ENCODE peak calls at places on chromosome X, in seven cellular contexts. F, Q, K, L, O, Z and T are unnamed samples.

GRCh38 chrX:24025741-24026402 is 1.1 kb downstream of the KLHL15 start:
- DNase-seq in F (peak; percentile 55), Q (peak; percentile 0), K (no peak), L (peak; percentile 68), O (peak; percentile 51), Z (no peak), T (no peak)

GRCh38 chrX:149032449-149032848 is 472.7 kb downstream of the IDS start:
- DNase-seq in F (no peak), Q (no peak), K (no peak), L (no peak), O (no peak), Z (no peak), T (no peak)

GRCh38 chrX:29617276-29617675 is 598.1 kb upstream of the MAGEB2 start:
- DNase-seq in F (no peak), Q (no peak), K (no peak), L (peak; percentile 31), O (no peak), Z (no peak), T (no peak)

GRCh38 chrX:153770606-153771175 is 6.6 kb downstream of the PLXNB3 start:
- DNase-seq in F (no peak), Q (no peak), K (peak; percentile 75), L (no peak), O (no peak), Z (no peak), T (no peak)

GRCh38 chrX:12899506-12899905 is 6.9 kb upstream of the TLR8 start:
- DNase-seq in F (no peak), Q (no peak), K (no peak), L (no peak), O (no peak), Z (no peak), T (no peak)

GRCh38 chrX:153870288-153870690 is 15.7 kb downstream of the L1CAM start:
- DNase-seq in F (no peak), Q (no peak), K (peak; percentile 51), L (no peak), O (no peak), Z (no peak), T (no peak)

GRCh38 chrX:15204130-15204751 is 65.6 kb downstream of the ASB9 start:
- DNase-seq in F (no peak), Q (no peak), K (no peak), L (no peak), O (no peak), Z (no peak), T (no peak)

GRCh38 chrX:150486011-150486410 is 82.4 kb upstream of the MTM1 start:
- DNase-seq in F (peak; percentile 46), Q (peak; percentile 14), K (no peak), L (peak; percentile 36), O (peak; percentile 44), Z (peak; percentile 22), T (no peak)

GRCh38 chrX:109347618-109348017 is 134.3 kb downstream of the GUCY2F start:
- DNase-seq in F (no peak), Q (no peak), K (no peak), L (peak; percentile 74), O (peak; percentile 72), Z (no peak), T (no peak)

GRCh38 chrX:119783026-119783425 is 8.4 kb downstream of the RPL39 start:
- DNase-seq in F (no peak), Q (no peak), K (no peak), L (no peak), O (no peak), Z (no peak), T (no peak)

GRCh38 chrX:42219231-42219630 is 295.9 kb upstream of the CASK start:
- DNase-seq in F (no peak), Q (no peak), K (no peak), L (peak; percentile 5), O (no peak), Z (no peak), T (no peak)

GRCh38 chrX:13689519-13690211 is 737 bp downstream of the RAB9A start:
- DNase-seq in F (no peak), Q (peak; percentile 2), K (no peak), L (peak; percentile 29), O (peak; percentile 52), Z (no peak), T (no peak)

GRCh38 chrX:102517331-102517730 is 792 bp upstream of the TMSB15A start:
- DNase-seq in F (no peak), Q (no peak), K (no peak), L (peak; percentile 8), O (peak; percentile 11), Z (no peak), T (no peak)

GRCh38 chrX:1883772-1884171 is 268.9 kb downstream of the ASMT start:
- DNase-seq in F (no peak), Q (no peak), K (no peak), L (peak; percentile 11), O (no peak), Z (no peak), T (no peak)

GRCh38 chrX:139844163-139844562 is 88.7 kb downstream of the ATP11C start:
- DNase-seq in F (no peak), Q (no peak), K (no peak), L (no peak), O (no peak), Z (no peak), T (no peak)

GRCh38 chrX:17519349-17519748 is 144.3 kb downstream of the NHS start:
- DNase-seq in F (peak; percentile 78), Q (no peak), K (no peak), L (no peak), O (peak; percentile 29), Z (peak; percentile 62), T (no peak)

GRCh38 chrX:65588795-65589194 is 54.2 kb upstream of the LAS1L start:
- DNase-seq in F (no peak), Q (no peak), K (no peak), L (no peak), O (no peak), Z (no peak), T (no peak)

GRCh38 chrX:14915596-14915995 is 42.4 kb downstream of the MOSPD2 start:
- DNase-seq in F (no peak), Q (no peak), K (no peak), L (no peak), O (no peak), Z (no peak), T (no peak)

GRCh38 chrX:44906041-44906440 is 33.1 kb downstream of the KDM6A start:
- DNase-seq in F (no peak), Q (no peak), K (no peak), L (no peak), O (no peak), Z (no peak), T (no peak)

GRCh38 chrX:44906542-44906941 is 33.6 kb downstream of the KDM6A start:
- DNase-seq in F (no peak), Q (no peak), K (no peak), L (no peak), O (no peak), Z (no peak), T (no peak)

GRCh38 chrX:44903107-44903506 is 30.1 kb downstream of the KDM6A start:
- DNase-seq in F (no peak), Q (no peak), K (no peak), L (peak; percentile 85), O (peak; percentile 46), Z (no peak), T (no peak)

GRCh38 chrX:44903842-44904530 is 31.0 kb downstream of the KDM6A start:
- DNase-seq in F (no peak), Q (no peak), K (no peak), L (no peak), O (no peak), Z (no peak), T (no peak)

DNA sequence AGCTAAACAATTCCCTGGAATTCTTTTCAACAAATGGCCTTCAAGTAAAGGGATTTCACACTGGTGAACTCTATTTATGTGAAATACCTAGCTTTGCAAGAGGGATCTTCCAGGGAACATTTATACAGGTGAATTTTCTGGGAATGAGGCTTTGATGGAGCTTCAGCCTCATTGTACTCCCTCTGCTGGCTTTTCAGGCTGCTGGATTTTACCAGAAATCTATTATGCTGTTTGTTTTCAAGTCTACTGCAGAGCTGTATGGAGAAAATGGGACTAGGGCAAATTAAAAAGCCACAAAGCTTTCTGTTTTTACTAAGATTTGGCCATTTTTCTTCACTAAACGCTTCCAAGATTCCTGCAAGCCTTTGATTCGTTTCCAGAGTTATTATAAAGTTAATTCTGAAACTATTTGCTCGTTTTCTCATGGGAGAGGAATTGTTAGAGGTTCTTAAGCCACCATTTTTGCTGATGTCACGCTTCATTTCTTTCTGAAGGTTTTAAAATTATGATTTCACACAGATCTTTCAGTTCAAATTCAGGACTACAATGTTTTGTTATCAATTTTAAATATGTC is 31.6 kb downstream of the KDM6A start:
- DNase-seq in F (no peak), Q (no peak), K (no peak), L (peak; percentile 25), O (no peak), Z (no peak), T (no peak)
- TF ChIP-seq CTCF in F (no peak), Q (no peak), K (no peak), L (peak; percentile 30), O (no peak), Z (no peak), T (no peak)

GRCh38 chrX:137354851-137355250 is 211.1 kb upstream of the ZIC3 start:
- DNase-seq in F (no peak), Q (no peak), K (no peak), L (no peak), O (no peak), Z (no peak), T (no peak)

GRCh38 chrX:137352101-137352660 is 213.7 kb upstream of the ZIC3 start:
- DNase-seq in F (no peak), Q (no peak), K (no peak), L (no peak), O (no peak), Z (no peak), T (no peak)

DNA sequence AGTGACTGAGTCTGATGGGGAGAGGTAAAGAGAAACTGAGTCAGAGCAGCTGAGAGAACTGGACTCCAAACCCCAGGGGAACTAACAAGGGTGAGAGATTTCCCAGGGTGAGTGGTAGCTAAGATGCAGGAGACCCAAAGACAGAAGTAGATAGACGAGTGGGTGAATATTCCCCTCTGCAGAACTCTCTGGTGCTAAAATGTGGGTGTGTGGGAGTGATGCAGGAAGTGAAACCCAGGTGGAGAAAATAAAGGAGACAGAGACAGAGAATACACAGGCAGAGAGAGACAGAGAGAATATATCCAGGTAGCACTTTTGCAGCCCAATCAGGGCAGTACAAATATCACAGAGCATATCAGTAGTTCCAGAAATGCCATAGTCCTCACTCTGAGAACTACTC is 212.5 kb upstream of the ZIC3 start:
- DNase-seq in F (no peak), Q (no peak), K (no peak), L (no peak), O (no peak), Z (no peak), T (no peak)
- H3K27ac ChIP-seq in F (no peak overlapping the region), Q (no peak overlapping the region), K (no peak overlapping the region), L (no peak overlapping the region), O (no peak overlapping the region), Z (no peak overlapping the region), T (no peak overlapping the region)

GRCh38 chrX:11611161-11611560 is 54.6 kb downstream of the ARHGAP6 start:
- DNase-seq in F (no peak), Q (no peak), K (no peak), L (no peak), O (no peak), Z (no peak), T (no peak)
- H3K27me3 ChIP-seq in F (no peaks in the 10 kb centered on the region), Q (no peaks in the 10 kb centered on the region), K (no peaks in the 10 kb centered on the region), L (no peaks in the 10 kb centered on the region), O (no peaks in the 10 kb centered on the region), Z (no peaks in the 10 kb centered on the region), T (peaks cover 15% of the 10 kb centered on the region)

DNA sequence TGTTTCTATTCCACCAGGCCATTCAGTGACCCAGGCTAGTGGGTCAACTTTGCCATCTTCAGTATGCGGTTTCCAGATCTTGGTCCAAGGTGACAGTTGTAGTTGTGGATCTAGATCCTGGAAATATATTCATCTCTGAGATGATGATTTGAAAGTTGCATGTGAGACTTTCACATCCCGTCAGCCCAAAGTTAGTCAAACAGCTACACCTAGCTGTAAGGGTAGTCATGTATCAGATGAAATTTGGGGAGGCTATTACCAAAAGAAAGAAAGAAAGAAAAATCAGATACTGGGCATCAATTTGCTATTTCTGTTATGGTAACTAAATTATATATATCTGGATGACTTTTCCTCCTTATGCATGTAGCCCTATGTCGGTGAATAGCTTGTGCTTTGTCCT is 259.4 kb upstream of the ARX start:
- DNase-seq in F (no peak), Q (no peak), K (no peak), L (no peak), O (no peak), Z (no peak), T (no peak)
- TF ChIP-seq CTCF in F (no peak), Q (no peak), K (no peak), L (no peak), O (no peak), Z (no peak), T (no peak)